ENCODE peak calls at places on chromosomes 12 and 14, in four cellular contexts. S is GM23338, K is Panc1, H is SK-N-SH. C is an unnamed sample.

GRCh38 chr14:95123895-95124579 is 33.3 kb downstream of the DICER1 start:
- DNase-seq in S (no peak), K (no peak), H (no peak), C (no peak)

GRCh38 chr12:43221216-43221615 is 330.8 kb downstream of the ADAMTS20 start:
- DNase-seq in S (peak), K (no peak), H (no peak), C (no peak)

GRCh38 chr12:49941556-49942511 is 8.7 kb upstream of the AQP2 start:
- DNase-seq in S (no peak), K (no peak), H (no peak), C (no peak)

GRCh38 chr12:72075401-72075800 is 136.8 kb downstream of the TPH2 start:
- DNase-seq in S (no peak), K (no peak), H (peak), C (no peak)

GRCh38 chr14:45679852-45680251 is 426.9 kb upstream of the MIS18BP1 start:
- DNase-seq in S (no peak), K (no peak), H (no peak), C (no peak)

GRCh38 chr12:109538191-109538863 is 35.0 kb downstream of the MMAB start:
- DNase-seq in S (no peak), K (no peak), H (peak), C (no peak)

GRCh38 chr14:20190596-20190995 is at the start of gene OR11G2:
- DNase-seq in S (no peak), K (no peak), H (no peak), C (no peak)

GRCh38 chr12:85968606-85969005 is 94.5 kb downstream of the NTS start:
- DNase-seq in S (no peak), K (no peak), H (no peak), C (no peak)

GRCh38 chr12:65232490-65233077 is 45.9 kb upstream of the MSRB3 start:
- DNase-seq in S (peak), K (no peak), H (peak), C (no peak)

GRCh38 chr12:117686911-117687377 is 281.8 kb downstream of the KSR2 start:
- DNase-seq in S (no peak), K (peak), H (peak), C (no peak)

GRCh38 chr14:104116544-104117340 is 21.6 kb upstream of the KIF26A start:
- DNase-seq in S (peak), K (no peak), H (no peak), C (no peak)

GRCh38 chr14:95519699-95520098 is 3.2 kb upstream of the SYNE3 start:
- DNase-seq in S (no peak), K (no peak), H (peak), C (peak)

GRCh38 chr14:51035611-51036192 is 59.2 kb downstream of the TRIM9 start:
- DNase-seq in S (no peak), K (no peak), H (no peak), C (no peak)

GRCh38 chr14:85599939-85600338 is 70.0 kb downstream of the FLRT2 start:
- DNase-seq in S (no peak), K (no peak), H (no peak), C (peak)

GRCh38 chr14:89648924-89649323 is 231.9 kb upstream of the FOXN3 start:
- DNase-seq in S (no peak), K (no peak), H (no peak), C (no peak)

GRCh38 chr14:89651805-89652204 is 234.8 kb upstream of the FOXN3 start:
- DNase-seq in S (peak), K (no peak), H (peak), C (no peak)

GRCh38 chr14:89650077-89650978 is 233.3 kb upstream of the FOXN3 start:
- DNase-seq in S (no peak), K (no peak), H (no peak), C (no peak)

GRCh38 chr14:89646971-89647370 is 229.9 kb upstream of the FOXN3 start:
- DNase-seq in S (no peak), K (no peak), H (no peak), C (no peak)

DNA sequence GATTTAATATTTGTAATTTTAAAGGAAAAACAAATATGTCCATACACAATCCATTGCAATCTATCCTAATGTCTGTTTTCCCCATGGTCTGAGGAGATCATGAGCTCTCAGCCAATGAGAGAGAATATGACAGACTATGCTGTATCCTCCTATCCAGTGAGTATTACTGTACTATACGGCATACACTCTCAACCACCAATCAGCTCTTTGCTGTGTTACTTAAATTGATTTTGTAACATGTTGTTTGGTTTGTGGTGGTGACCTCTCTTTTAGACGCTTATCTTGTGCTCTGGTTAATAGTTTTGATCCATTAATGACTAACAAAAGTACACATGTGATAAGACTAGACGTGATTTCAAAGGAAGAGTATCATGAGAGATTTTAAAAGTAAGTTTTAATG is 231.5 kb upstream of the FOXN3 start:
- DNase-seq in S (no peak), K (no peak), H (no peak), C (no peak)
- TF ChIP-seq REST in S (no peak), K (no peak), H (no peak), C (no peak)

DNA sequence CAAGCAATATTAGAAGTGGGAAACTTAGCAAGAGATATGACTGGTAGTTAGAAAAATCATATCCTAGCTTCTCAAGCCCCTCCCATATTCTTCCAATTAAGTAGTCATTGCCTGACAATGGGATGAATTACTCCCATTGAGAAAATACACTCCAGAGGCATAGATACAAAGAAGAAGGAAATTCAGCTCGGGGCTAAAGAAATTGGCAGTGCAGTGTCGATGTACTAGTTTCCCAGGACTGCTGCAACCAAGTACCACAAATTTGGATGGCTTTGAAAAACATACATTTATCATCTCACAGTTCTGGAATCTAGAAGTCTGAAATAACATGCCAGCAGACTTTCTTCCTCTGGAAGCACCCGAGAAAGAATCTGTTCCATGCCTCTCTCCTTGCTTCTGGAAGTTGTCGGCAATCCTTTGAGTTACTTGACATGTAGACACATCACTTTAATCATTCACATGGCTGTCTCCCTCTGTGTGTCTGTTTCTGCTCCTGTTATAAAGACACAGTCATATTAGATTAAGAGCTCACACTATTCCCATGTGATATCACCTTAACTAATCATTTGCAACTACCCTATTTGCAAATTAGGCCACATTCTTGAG is 101.9 kb downstream of the TMTC3 start:
- DNase-seq in S (peak), K (no peak), H (no peak), C (no peak)
- TF ChIP-seq REST in S (no peak), K (no peak), H (no peak), C (no peak)

GRCh38 chr12:68040450-68041075 is 51.3 kb downstream of the IFNG-AS1 start:
- DNase-seq in S (peak), K (peak), H (peak), C (peak)

GRCh38 chr12:68036642-68037041 is 47.4 kb downstream of the IFNG-AS1 start:
- DNase-seq in S (no peak), K (no peak), H (no peak), C (no peak)

GRCh38 chr12:68038650-68039049 is 49.4 kb downstream of the IFNG-AS1 start:
- DNase-seq in S (no peak), K (no peak), H (no peak), C (no peak)

GRCh38 chr12:68034567-68034966 is 45.3 kb downstream of the IFNG-AS1 start:
- DNase-seq in S (no peak), K (no peak), H (no peak), C (peak)

DNA sequence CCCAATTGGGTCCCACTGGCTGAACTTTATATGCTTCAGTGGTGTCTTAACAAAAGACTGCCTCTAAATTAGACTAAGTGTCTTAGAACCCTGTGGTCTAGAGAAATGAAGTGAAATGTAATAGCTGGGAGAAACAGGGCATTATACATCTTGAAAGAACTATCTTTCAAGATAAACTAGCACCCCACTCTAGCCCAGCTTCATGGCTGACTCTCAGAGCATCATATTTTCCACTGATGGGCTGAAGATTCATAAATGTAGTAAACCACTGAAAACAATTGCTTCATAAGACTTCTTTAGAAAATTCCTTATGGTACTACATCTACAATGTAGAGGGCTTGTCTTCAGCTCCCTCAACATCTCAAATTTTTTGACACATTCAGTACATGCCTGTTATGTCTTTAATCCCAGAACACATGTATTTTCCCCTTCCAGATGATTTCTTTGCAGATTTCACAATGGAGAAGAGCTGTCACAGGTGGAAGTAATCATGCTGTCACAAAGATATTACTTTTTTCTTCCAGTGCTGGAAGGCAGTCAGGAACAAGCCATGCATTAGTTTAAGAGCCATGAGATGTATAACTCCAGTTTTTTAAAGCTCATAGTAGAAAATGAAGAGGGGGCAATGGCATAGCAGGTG is 48.5 kb downstream of the IFNG-AS1 start:
- DNase-seq in S (no peak), K (no peak), H (no peak), C (no peak)
- TF ChIP-seq REST in S (no peak), K (no peak), H (no peak), C (no peak)

GRCh38 chr12:4538207-4539160 is at the start of gene RAD51AP1:
- DNase-seq in S (peak), K (peak), H (peak), C (peak)
- TF ChIP-seq REST in S (no peak), K (no peak), H (no peak), C (peak)

GRCh38 chr12:104651812-104652211 is 195.1 kb downstream of the CHST11 start:
- DNase-seq in S (no peak), K (no peak), H (no peak), C (peak)

GRCh38 chr12:104649217-104649834 is 192.6 kb downstream of the CHST11 start:
- DNase-seq in S (no peak), K (no peak), H (no peak), C (peak)

GRCh38 chr12:104649913-104650312 is 193.2 kb downstream of the CHST11 start:
- DNase-seq in S (no peak), K (no peak), H (no peak), C (no peak)

GRCh38 chr12:104648746-104649145 is 192.0 kb downstream of the CHST11 start:
- DNase-seq in S (no peak), K (no peak), H (peak), C (no peak)

GRCh38 chr12:104650541-104650940 is 193.8 kb downstream of the CHST11 start:
- DNase-seq in S (no peak), K (no peak), H (no peak), C (no peak)
- TF ChIP-seq REST in S (no peak), K (no peak), H (no peak), C (no peak)

GRCh38 chr12:132524405-132524804 is 34.5 kb downstream of the FBRSL1 start:
- DNase-seq in S (no peak), K (peak), H (no peak), C (no peak)
- TF ChIP-seq REST in S (no peak), K (no peak), H (no peak), C (no peak)

GRCh38 chr14:79325557-79325956 is 885.7 kb downstream of the DIO2 start:
- DNase-seq in S (no peak), K (no peak), H (no peak), C (no peak)
- TF ChIP-seq REST in S (no peak), K (no peak), H (no peak), C (no peak)